ENCODE peak calls at places on chromosomes 4 and X, in four cellular contexts. D is cardiac muscle cell, E is HepG2, R is adrenal gland. U is an unnamed sample.

GRCh38 chr4:88062311-88062710 is 54.9 kb downstream of the PKD2 start:
- DNase-seq in E (no peak), R (no peak), D (no peak), U (no peak)

GRCh38 chr4:67051000-67051789 is 494.1 kb downstream of the CENPC start:
- DNase-seq in E (no peak), D (no peak), R (no peak), U (no peak)

GRCh38 chr4:98586634-98587354 is 71.6 kb downstream of the TSPAN5 start:
- DNase-seq in D (no peak), R (no peak), E (no peak), U (no peak)

GRCh38 chr4:2125023-2125422 is 65.9 kb downstream of the NAT8L start:
- DNase-seq in D (no peak), R (no peak), E (no peak), U (no peak)

GRCh38 chr4:169238445-169238844 is 32.3 kb downstream of the SH3RF1 start:
- DNase-seq in D (peak; percentile 52), E (no peak), R (peak; percentile 40), U (no peak)

GRCh38 chr4:143082698-143083097 is 102.0 kb upstream of the USP38 start:
- DNase-seq in D (peak; percentile 13), E (no peak), R (no peak), U (no peak)

GRCh38 chrX:29545878-29546277 is 669.5 kb upstream of the MAGEB2 start:
- DNase-seq in E (no peak), D (no peak), R (no peak), U (no peak)

GRCh38 chr4:26310264-26310663 is 10.6 kb upstream of the RBPJ start:
- DNase-seq in D (no peak), E (no peak), R (no peak), U (no peak)

GRCh38 chr4:53744446-53745160 is 153.3 kb upstream of the LNX1 start:
- DNase-seq in R (no peak), E (peak; percentile 2), D (no peak), U (no peak)

GRCh38 chr4:130636486-130636885 is 1540.5 kb downstream of the C4orf33 start:
- DNase-seq in D (no peak), E (no peak), R (no peak), U (no peak)

GRCh38 chrX:129545408-129545807 is 5.3 kb downstream of the OCRL start:
- DNase-seq in D (no peak), E (no peak), R (peak; percentile 22), U (no peak)

GRCh38 chrX:627995-628394 is 2.6 kb upstream of the SHOX start:
- DNase-seq in E (no peak), R (no peak), D (no peak), U (no peak)

GRCh38 chr4:117968606-117969005 is 65.7 kb upstream of the NDST3 start:
- DNase-seq in R (no peak), D (no peak), E (no peak), U (no peak)

GRCh38 chrX:42673411-42673810 is 104.6 kb downstream of the PPP1R2C start:
- DNase-seq in D (peak; percentile 30), E (no peak), R (peak; percentile 26), U (no peak)

GRCh38 chr4:131419147-131419546 is 1729.9 kb upstream of the PCDH10 start:
- DNase-seq in R (no peak), E (no peak), D (no peak), U (no peak)

GRCh38 chrX:132488092-132488749 is 617 bp downstream of the MBNL3 start:
- DNase-seq in D (peak; percentile 55), E (no peak), R (peak; percentile 31), U (no peak)

GRCh38 chr4:23023121-23023520 is 330.4 kb downstream of the GBA3 start:
- DNase-seq in E (no peak), D (no peak), R (no peak), U (no peak)

GRCh38 chrX:68872171-68872570 is 43.4 kb downstream of the EFNB1 start:
- DNase-seq in R (no peak), D (no peak), E (no peak), U (no peak)

GRCh38 chr4:88333741-88334405 is 44.8 kb upstream of the HERC6 start:
- DNase-seq in D (peak; percentile 79), R (no peak), E (no peak), U (no peak)

GRCh38 chrX:99798951-99799350 is 611.1 kb downstream of the PCDH19 start:
- DNase-seq in D (no peak), R (no peak), E (no peak), U (no peak)

GRCh38 chrX:63993936-63994335 is 208.9 kb upstream of the ARHGEF9 start:
- DNase-seq in D (no peak), R (no peak), E (no peak), U (no peak)

GRCh38 chrX:39869846-39870601 is 227.7 kb downstream of the BCOR start:
- DNase-seq in E (no peak), D (peak; percentile 70), R (no peak), U (no peak)

GRCh38 chrX:3712080-3712869 is 1.2 kb downstream of the PRKX start:
- DNase-seq in E (no peak), D (peak; percentile 53), R (peak; percentile 16), U (no peak)

GRCh38 chrX:135340827-135341226 is 31.5 kb downstream of the ETDC start:
- DNase-seq in R (no peak), D (no peak), E (no peak), U (no peak)

GRCh38 chrX:20252392-20253231 is 14.1 kb downstream of the RPS6KA3 start:
- DNase-seq in E (peak; percentile 35), D (peak; percentile 61), R (peak; percentile 50), U (no peak)

GRCh38 chr4:116599859-116600258 is 485.5 kb downstream of the TRAM1L1 start:
- DNase-seq in D (no peak), R (no peak), E (no peak), U (no peak)

GRCh38 chr4:171118091-171118490 is 695.1 kb upstream of the GALNTL6 start:
- DNase-seq in D (no peak), E (no peak), R (no peak), U (no peak)

GRCh38 chr4:40317921-40318658 is 17.0 kb upstream of the CHRNA9 start:
- DNase-seq in D (peak; percentile 34), E (no peak), R (no peak), U (no peak)

GRCh38 chr4:146488495-146489174 is 33.1 kb downstream of the SLC10A7 start:
- DNase-seq in D (peak; percentile 87), R (no peak), E (no peak), U (no peak)

GRCh38 chrX:48897157-48897620 is 379 bp downstream of the TIMM17B start:
- DNase-seq in E (peak; percentile 66), R (peak; percentile 93), D (peak; percentile 76), U (no peak)

GRCh38 chr4:20318011-20318898 is 66.5 kb downstream of the SLIT2 start:
- DNase-seq in D (no peak), R (no peak), E (no peak), U (no peak)

GRCh38 chr4:13829457-13829856 is 201.9 kb upstream of the BOD1L1 start:
- DNase-seq in D (no peak), R (no peak), E (no peak), U (no peak)

GRCh38 chr4:172770787-172771186 is 397.8 kb upstream of the GALNT7 start:
- DNase-seq in D (no peak), E (no peak), R (no peak), U (no peak)

GRCh38 chrX:41033299-41033698 is 51.9 kb upstream of the USP9X start:
- DNase-seq in E (peak; percentile 55), R (no peak), D (no peak), U (no peak)

GRCh38 chrX:21374994-21375794 is 976 bp downstream of the CNKSR2 start:
- DNase-seq in E (no peak), R (no peak), D (no peak), U (no peak)

GRCh38 chrX:150569155-150569477 is 695 bp downstream of the MTM1 start:
- DNase-seq in D (peak; percentile 53), R (peak; percentile 43), E (no peak), U (no peak)

GRCh38 chr4:21882050-21882839 is 66.3 kb downstream of the KCNIP4 start:
- DNase-seq in R (no peak), D (no peak), E (no peak), U (no peak)

GRCh38 chr4:83009529-83009928 is 1.1 kb downstream of the LIN54 start:
- DNase-seq in D (peak; percentile 39), E (no peak), R (no peak), U (no peak)

GRCh38 chrX:136850441-136851175 is 29.9 kb downstream of the RBMX start:
- DNase-seq in D (peak; percentile 56), R (peak; percentile 35), E (no peak), U (no peak)

GRCh38 chr4:8439914-8440490 is 521 bp downstream of the ACOX3 start:
- DNase-seq in R (peak; percentile 54), D (peak; percentile 47), E (peak; percentile 41), U (no peak)

GRCh38 chr4:8439168-8439567 is 1.4 kb downstream of the ACOX3 start:
- DNase-seq in R (peak; percentile 38), E (no peak), D (no peak), U (no peak)

GRCh38 chr4:8440491-8441311 is at the start of the genes ACOX3 and TRMT44:
- DNase-seq in R (peak; percentile 94), D (peak; percentile 96), E (peak; percentile 80), U (peak; percentile 74)

GRCh38 chr4:8441499-8442091 is 1.0 kb downstream of the TRMT44 start:
- DNase-seq in R (no peak), E (no peak), D (no peak), U (no peak)

DNA sequence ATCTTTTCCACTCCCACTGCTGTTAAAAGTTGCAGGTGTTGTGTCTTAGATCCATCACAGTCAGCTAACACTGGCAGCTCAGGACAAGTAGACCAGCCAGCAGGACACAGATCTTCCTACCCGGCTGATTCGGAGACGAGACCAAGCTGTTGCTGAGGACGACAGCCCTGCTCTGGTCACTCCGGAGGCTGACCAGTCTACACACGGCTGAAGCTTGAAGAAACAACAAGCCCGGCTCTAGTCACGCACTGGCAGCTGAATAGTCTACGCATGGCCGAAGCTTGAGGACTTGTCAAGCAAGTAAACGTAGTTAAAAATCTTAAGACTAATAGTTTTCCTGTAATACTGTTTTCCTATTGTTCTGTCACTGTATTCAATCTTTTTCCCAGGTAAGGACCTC is 1.8 kb downstream of the ACOX3 start:
- DNase-seq in R (peak; percentile 46), D (no peak), E (no peak), U (no peak)
- H3K4me3 ChIP-seq in R (no peak overlapping the region), D (no peak overlapping the region), E (no peak overlapping the region), U (no peak overlapping the region)

GRCh38 chr4:105392858-105393257 is 81.0 kb downstream of the PPA2 start:
- DNase-seq in E (no peak), D (no peak), R (no peak), U (no peak)

GRCh38 chr4:105389167-105389566 is 84.7 kb downstream of the PPA2 start:
- DNase-seq in E (no peak), D (peak; percentile 10), R (no peak), U (no peak)

GRCh38 chr4:105387466-105387865 is 86.4 kb downstream of the PPA2 start:
- DNase-seq in D (peak; percentile 2), R (no peak), E (no peak), U (no peak)
- TF ChIP-seq CTCF in D (no peak), R (no peak), E (no peak), U (no peak)

DNA sequence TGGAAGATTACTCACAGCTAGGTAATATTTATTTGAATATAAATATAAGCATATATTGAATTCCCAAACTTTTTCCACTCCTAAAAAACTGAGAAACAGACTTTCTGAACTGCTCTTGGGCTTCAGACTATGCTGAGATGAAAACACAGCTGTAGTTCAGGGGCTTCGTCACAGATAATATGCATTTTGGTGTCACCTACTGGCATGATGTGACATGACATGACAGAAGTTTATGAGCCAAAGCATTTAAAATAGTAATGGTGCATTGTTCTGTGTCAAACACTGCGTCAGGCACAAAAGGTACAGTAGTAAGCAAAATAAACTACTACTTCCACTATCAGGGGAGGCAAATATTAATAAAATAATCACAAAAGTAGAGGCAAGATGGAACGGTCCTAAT is 171.3 kb downstream of the BTC start:
- DNase-seq in R (peak; percentile 4), D (peak; percentile 79), E (peak; percentile 66), U (no peak)
- H3K9me3 ChIP-seq in R (no peaks in the 10 kb centered on the region), D (no peaks in the 10 kb centered on the region), E (no peaks in the 10 kb centered on the region), U (no peaks in the 10 kb centered on the region)

GRCh38 chr4:15034071-15034764 is 31.9 kb downstream of the CPEB2 start:
- DNase-seq in D (peak; percentile 50), R (peak; percentile 14), E (no peak), U (no peak)
- H3K4me3 ChIP-seq in D (no peak overlapping the region), R (no peak overlapping the region), E (no peak overlapping the region), U (no peak overlapping the region)